ENCODE peak calls at places on chromosomes 4 and X, in eight cellular contexts. O is tibial nerve, T is GM23338, H is AG09309, R is D341Med, M is GM20000, L is anterior cingulate cortex, U is globus pallidus. J is an unnamed sample.

GRCh38 chr4:133452669-133453068 is 303.6 kb downstream of the PCDH10 start:
- DNase-seq in R (no peak), T (no peak), O (no peak), U (no peak), H (no peak), M (no peak), L (no peak), J (no peak)

GRCh38 chr4:126778348-126778747 is 854.4 kb upstream of the INTU start:
- DNase-seq in R (no peak), O (no peak), T (no peak), U (no peak), H (peak), L (no peak), M (no peak), J (no peak)

GRCh38 chr4:38904090-38904666 is 36.6 kb downstream of the FAM114A1 start:
- DNase-seq in O (no peak), U (no peak), M (no peak), L (no peak), R (no peak), T (peak), H (no peak), J (no peak)

GRCh38 chrX:9467751-9468150 is 2.9 kb downstream of the TBL1X start:
- DNase-seq in M (no peak), T (no peak), U (no peak), H (no peak), R (no peak), L (no peak), O (no peak), J (no peak)

GRCh38 chr4:40323866-40324265 is 11.3 kb upstream of the CHRNA9 start:
- DNase-seq in L (no peak), R (no peak), T (no peak), H (no peak), U (no peak), O (no peak), M (no peak), J (no peak)

GRCh38 chrX:134186362-134187121 is 50.4 kb upstream of the CCDC160 start:
- DNase-seq in H (no peak), T (no peak), U (no peak), R (no peak), L (no peak), M (no peak), O (no peak), J (no peak)

GRCh38 chrX:42499620-42500019 is 278.3 kb downstream of the PPP1R2C start:
- DNase-seq in M (no peak), U (no peak), R (no peak), O (no peak), H (no peak), L (no peak), T (no peak), J (no peak)

GRCh38 chrX:12997898-12998687 is 23.2 kb downstream of the TMSB4X start:
- DNase-seq in L (peak), T (no peak), R (no peak), O (no peak), H (no peak), U (peak), M (no peak), J (no peak)

GRCh38 chr4:153176938-153177337 is 27.3 kb upstream of the TRIM2 start:
- DNase-seq in L (no peak), U (no peak), R (no peak), M (no peak), O (no peak), H (no peak), T (peak), J (no peak)

GRCh38 chrX:100368167-100368566 is 41.9 kb downstream of the PCDH19 start:
- DNase-seq in O (no peak), U (no peak), L (no peak), R (peak), M (peak), H (no peak), T (peak), J (no peak)

J was measured in lung.